ENCODE peak calls at places on chromosomes 2 and 18, in ten cellular contexts. One of them, this sample, is unnamed.

GRCh38 chr2:144099340-144099739 is 420.6 kb downstream of the ZEB2 start:
- DNase-seq in fibroblast of lung: no peak
- DNase-seq in MM.1S: no peak
- DNase-seq in H1: no peak
- DNase-seq in effector memory CD4-positive, alpha-beta T cell: no peak
- DNase-seq in cardiac muscle cell: no peak
- DNase-seq in neuronal stem cell: no peak
- DNase-seq in SK-N-SH: no peak
- DNase-seq in astrocyte: peak
- DNase-seq in dorsolateral prefrontal cortex: no peak
- DNase-seq in this sample: no peak

GRCh38 chr2:67436221-67436620 is 39.1 kb downstream of the ETAA1 start:
- DNase-seq in fibroblast of lung: no peak
- DNase-seq in MM.1S: no peak
- DNase-seq in H1: no peak
- DNase-seq in effector memory CD4-positive, alpha-beta T cell: no peak
- DNase-seq in cardiac muscle cell: no peak
- DNase-seq in neuronal stem cell: no peak
- DNase-seq in SK-N-SH: no peak
- DNase-seq in astrocyte: peak
- DNase-seq in dorsolateral prefrontal cortex: no peak
- DNase-seq in this sample: no peak

GRCh38 chr2:44245068-44245861 is 30.0 kb upstream of the SLC3A1 start:
- DNase-seq in fibroblast of lung: no peak
- DNase-seq in MM.1S: no peak
- DNase-seq in H1: no peak
- DNase-seq in effector memory CD4-positive, alpha-beta T cell: no peak
- DNase-seq in cardiac muscle cell: no peak
- DNase-seq in neuronal stem cell: no peak
- DNase-seq in SK-N-SH: no peak
- DNase-seq in astrocyte: no peak
- DNase-seq in dorsolateral prefrontal cortex: no peak
- DNase-seq in this sample: peak

GRCh38 chr2:157784169-157784822 is 91.8 kb downstream of the ACVR1 start:
- DNase-seq in fibroblast of lung: peak
- DNase-seq in MM.1S: no peak
- DNase-seq in H1: no peak
- DNase-seq in effector memory CD4-positive, alpha-beta T cell: peak
- DNase-seq in cardiac muscle cell: peak
- DNase-seq in neuronal stem cell: no peak
- DNase-seq in SK-N-SH: no peak
- DNase-seq in astrocyte: peak
- DNase-seq in dorsolateral prefrontal cortex: peak
- DNase-seq in this sample: peak

GRCh38 chr18:49055787-49056186 is 105.0 kb upstream of the SMAD7 start:
- DNase-seq in fibroblast of lung: peak
- DNase-seq in MM.1S: no peak
- DNase-seq in H1: no peak
- DNase-seq in effector memory CD4-positive, alpha-beta T cell: no peak
- DNase-seq in cardiac muscle cell: peak
- DNase-seq in neuronal stem cell: no peak
- DNase-seq in SK-N-SH: no peak
- DNase-seq in astrocyte: peak
- DNase-seq in dorsolateral prefrontal cortex: no peak
- DNase-seq in this sample: no peak

GRCh38 chr2:58900664-58901063 is 659.5 kb upstream of the FANCL start:
- DNase-seq in fibroblast of lung: no peak
- DNase-seq in MM.1S: no peak
- DNase-seq in H1: no peak
- DNase-seq in effector memory CD4-positive, alpha-beta T cell: no peak
- DNase-seq in cardiac muscle cell: no peak
- DNase-seq in neuronal stem cell: no peak
- DNase-seq in SK-N-SH: no peak
- DNase-seq in astrocyte: no peak
- DNase-seq in dorsolateral prefrontal cortex: no peak
- DNase-seq in this sample: no peak

GRCh38 chr18:52063923-52064322 is 276.1 kb upstream of the DCC start:
- DNase-seq in fibroblast of lung: no peak
- DNase-seq in MM.1S: no peak
- DNase-seq in H1: no peak
- DNase-seq in effector memory CD4-positive, alpha-beta T cell: no peak
- DNase-seq in cardiac muscle cell: no peak
- DNase-seq in neuronal stem cell: no peak
- DNase-seq in SK-N-SH: no peak
- DNase-seq in astrocyte: no peak
- DNase-seq in dorsolateral prefrontal cortex: no peak
- DNase-seq in this sample: no peak

GRCh38 chr2:46657042-46657504 is 177.7 kb downstream of the TMEM247 start:
- DNase-seq in fibroblast of lung: peak
- DNase-seq in MM.1S: no peak
- DNase-seq in H1: no peak
- DNase-seq in effector memory CD4-positive, alpha-beta T cell: no peak
- DNase-seq in cardiac muscle cell: peak
- DNase-seq in neuronal stem cell: no peak
- DNase-seq in SK-N-SH: peak
- DNase-seq in astrocyte: no peak
- DNase-seq in dorsolateral prefrontal cortex: no peak
- DNase-seq in this sample: no peak

GRCh38 chr2:173150087-173150486 is 74.4 kb downstream of the MAP3K20 start:
- DNase-seq in fibroblast of lung: peak
- DNase-seq in MM.1S: no peak
- DNase-seq in H1: no peak
- DNase-seq in effector memory CD4-positive, alpha-beta T cell: no peak
- DNase-seq in cardiac muscle cell: peak
- DNase-seq in neuronal stem cell: no peak
- DNase-seq in SK-N-SH: no peak
- DNase-seq in astrocyte: peak
- DNase-seq in dorsolateral prefrontal cortex: no peak
- DNase-seq in this sample: no peak

GRCh38 chr2:51919395-51919794 is 887.5 kb upstream of the NRXN1 start:
- DNase-seq in fibroblast of lung: peak
- DNase-seq in MM.1S: no peak
- DNase-seq in H1: no peak
- DNase-seq in effector memory CD4-positive, alpha-beta T cell: no peak
- DNase-seq in cardiac muscle cell: peak
- DNase-seq in neuronal stem cell: no peak
- DNase-seq in SK-N-SH: no peak
- DNase-seq in astrocyte: peak
- DNase-seq in dorsolateral prefrontal cortex: no peak
- DNase-seq in this sample: no peak

GRCh38 chr2:64650722-64651338 is 2.9 kb downstream of the SERTAD2 start:
- DNase-seq in fibroblast of lung: no peak
- DNase-seq in MM.1S: peak
- DNase-seq in H1: no peak
- DNase-seq in effector memory CD4-positive, alpha-beta T cell: no peak
- DNase-seq in cardiac muscle cell: no peak
- DNase-seq in neuronal stem cell: no peak
- DNase-seq in SK-N-SH: no peak
- DNase-seq in astrocyte: no peak
- DNase-seq in dorsolateral prefrontal cortex: no peak
- DNase-seq in this sample: no peak
- H3K27ac ChIP-seq in fibroblast of lung: no peak
- H3K27ac ChIP-seq in MM.1S: no peak
- H3K27ac ChIP-seq in H1: no peak
- H3K27ac ChIP-seq in effector memory CD4-positive, alpha-beta T cell: no peak
- H3K27ac ChIP-seq in cardiac muscle cell: peak
- H3K27ac ChIP-seq in neuronal stem cell: no peak
- H3K27ac ChIP-seq in SK-N-SH: no peak
- H3K27ac ChIP-seq in astrocyte: no peak
- H3K27ac ChIP-seq in dorsolateral prefrontal cortex: no peak
- H3K27ac ChIP-seq in this sample: peak

DNA sequence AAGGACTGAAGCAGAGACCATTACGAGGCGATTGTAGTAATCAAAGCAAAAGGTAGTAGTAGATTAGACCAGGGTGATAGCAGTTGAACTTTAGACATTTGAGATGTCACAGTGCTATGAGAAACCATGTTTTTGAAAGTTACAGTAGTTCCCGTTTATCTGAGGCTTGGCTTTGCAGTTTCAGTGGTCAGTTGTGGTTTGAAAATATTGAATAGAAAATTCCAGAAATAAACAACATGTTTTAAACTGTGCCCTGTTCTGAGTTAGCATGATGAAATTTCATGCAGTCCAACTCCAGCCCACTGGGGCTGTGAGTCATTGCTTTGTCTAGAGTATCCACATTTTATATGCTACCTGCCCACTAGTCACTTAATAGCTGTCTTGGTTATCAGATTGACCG is 47.5 kb downstream of the ZNF638 start:
- DNase-seq in fibroblast of lung: peak
- DNase-seq in MM.1S: peak
- DNase-seq in H1: no peak
- DNase-seq in effector memory CD4-positive, alpha-beta T cell: no peak
- DNase-seq in cardiac muscle cell: peak
- DNase-seq in neuronal stem cell: no peak
- DNase-seq in SK-N-SH: no peak
- DNase-seq in astrocyte: peak
- DNase-seq in dorsolateral prefrontal cortex: no peak
- DNase-seq in this sample: peak
- H3K27ac ChIP-seq in fibroblast of lung: no peak
- H3K27ac ChIP-seq in MM.1S: no peak
- H3K27ac ChIP-seq in H1: no peak
- H3K27ac ChIP-seq in effector memory CD4-positive, alpha-beta T cell: no peak
- H3K27ac ChIP-seq in cardiac muscle cell: peak
- H3K27ac ChIP-seq in neuronal stem cell: no peak
- H3K27ac ChIP-seq in SK-N-SH: peak
- H3K27ac ChIP-seq in astrocyte: peak
- H3K27ac ChIP-seq in dorsolateral prefrontal cortex: no peak
- H3K27ac ChIP-seq in this sample: peak

GRCh38 chr2:160377204-160377995 is 116.2 kb downstream of the RBMS1 start:
- DNase-seq in fibroblast of lung: peak
- DNase-seq in MM.1S: no peak
- DNase-seq in H1: no peak
- DNase-seq in effector memory CD4-positive, alpha-beta T cell: no peak
- DNase-seq in cardiac muscle cell: peak
- DNase-seq in neuronal stem cell: no peak
- DNase-seq in SK-N-SH: no peak
- DNase-seq in astrocyte: peak
- DNase-seq in dorsolateral prefrontal cortex: no peak
- DNase-seq in this sample: no peak

GRCh38 chr2:160381425-160381951 is 112.1 kb downstream of the RBMS1 start:
- DNase-seq in fibroblast of lung: peak
- DNase-seq in MM.1S: no peak
- DNase-seq in H1: no peak
- DNase-seq in effector memory CD4-positive, alpha-beta T cell: no peak
- DNase-seq in cardiac muscle cell: peak
- DNase-seq in neuronal stem cell: no peak
- DNase-seq in SK-N-SH: no peak
- DNase-seq in astrocyte: peak
- DNase-seq in dorsolateral prefrontal cortex: no peak
- DNase-seq in this sample: no peak

GRCh38 chr2:160380613-160381012 is 113.0 kb downstream of the RBMS1 start:
- DNase-seq in fibroblast of lung: no peak
- DNase-seq in MM.1S: no peak
- DNase-seq in H1: no peak
- DNase-seq in effector memory CD4-positive, alpha-beta T cell: no peak
- DNase-seq in cardiac muscle cell: no peak
- DNase-seq in neuronal stem cell: no peak
- DNase-seq in SK-N-SH: no peak
- DNase-seq in astrocyte: no peak
- DNase-seq in dorsolateral prefrontal cortex: no peak
- DNase-seq in this sample: no peak

GRCh38 chr2:160379399-160379798 is 114.2 kb downstream of the RBMS1 start:
- DNase-seq in fibroblast of lung: peak
- DNase-seq in MM.1S: no peak
- DNase-seq in H1: no peak
- DNase-seq in effector memory CD4-positive, alpha-beta T cell: no peak
- DNase-seq in cardiac muscle cell: peak
- DNase-seq in neuronal stem cell: no peak
- DNase-seq in SK-N-SH: no peak
- DNase-seq in astrocyte: peak
- DNase-seq in dorsolateral prefrontal cortex: no peak
- DNase-seq in this sample: no peak

DNA sequence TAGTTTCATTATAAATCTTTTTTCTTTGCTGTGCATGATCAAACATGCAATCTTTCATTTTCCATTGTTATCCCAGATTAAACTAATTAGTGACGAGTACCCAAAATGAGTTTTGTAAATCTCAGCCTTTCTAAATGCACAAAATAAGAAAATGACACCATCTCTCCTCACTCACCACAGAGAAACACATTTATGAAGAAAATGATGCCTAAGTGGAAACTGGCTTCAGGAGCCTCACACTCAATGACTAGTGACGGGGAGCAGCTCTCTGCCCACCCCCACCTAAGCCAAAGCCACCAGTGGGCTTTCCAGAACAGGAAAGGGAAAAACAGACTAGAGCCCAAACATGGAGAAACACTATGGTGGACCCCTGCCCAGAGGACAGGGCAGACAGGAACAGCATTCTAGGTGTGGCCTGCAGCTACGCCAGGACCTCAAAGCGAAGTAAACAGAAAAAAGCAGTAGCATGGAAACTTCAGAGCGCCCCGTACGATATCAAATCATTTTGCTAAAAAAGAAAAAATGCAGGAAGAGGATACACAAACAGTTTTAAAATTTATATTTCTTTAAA is 113.5 kb downstream of the RBMS1 start:
- DNase-seq in fibroblast of lung: no peak
- DNase-seq in MM.1S: no peak
- DNase-seq in H1: no peak
- DNase-seq in effector memory CD4-positive, alpha-beta T cell: no peak
- DNase-seq in cardiac muscle cell: no peak
- DNase-seq in neuronal stem cell: no peak
- DNase-seq in SK-N-SH: no peak
- DNase-seq in astrocyte: no peak
- DNase-seq in dorsolateral prefrontal cortex: no peak
- DNase-seq in this sample: no peak
- H3K27ac ChIP-seq in fibroblast of lung: peak
- H3K27ac ChIP-seq in MM.1S: no peak
- H3K27ac ChIP-seq in H1: no peak
- H3K27ac ChIP-seq in effector memory CD4-positive, alpha-beta T cell: no peak
- H3K27ac ChIP-seq in cardiac muscle cell: no peak
- H3K27ac ChIP-seq in neuronal stem cell: no peak
- H3K27ac ChIP-seq in SK-N-SH: peak
- H3K27ac ChIP-seq in astrocyte: peak
- H3K27ac ChIP-seq in dorsolateral prefrontal cortex: no peak
- H3K27ac ChIP-seq in this sample: peak

GRCh38 chr2:150699208-150699607 is 211.7 kb upstream of the RND3 start:
- DNase-seq in fibroblast of lung: no peak
- DNase-seq in MM.1S: no peak
- DNase-seq in H1: no peak
- DNase-seq in effector memory CD4-positive, alpha-beta T cell: no peak
- DNase-seq in cardiac muscle cell: no peak
- DNase-seq in neuronal stem cell: no peak
- DNase-seq in SK-N-SH: no peak
- DNase-seq in astrocyte: no peak
- DNase-seq in dorsolateral prefrontal cortex: no peak
- DNase-seq in this sample: no peak
- H3K27ac ChIP-seq in fibroblast of lung: no peak
- H3K27ac ChIP-seq in MM.1S: no peak
- H3K27ac ChIP-seq in H1: no peak
- H3K27ac ChIP-seq in effector memory CD4-positive, alpha-beta T cell: no peak
- H3K27ac ChIP-seq in cardiac muscle cell: no peak
- H3K27ac ChIP-seq in neuronal stem cell: no peak
- H3K27ac ChIP-seq in SK-N-SH: no peak
- H3K27ac ChIP-seq in astrocyte: no peak
- H3K27ac ChIP-seq in dorsolateral prefrontal cortex: no peak
- H3K27ac ChIP-seq in this sample: no peak

This sample was measured in epithelial cell of prostate.